ENCODE peak calls at places on chromosomes 2 and 18, in four cellular contexts. D is SJCRH30, P is psoas muscle, Q is SK-N-SH. R is an unnamed sample. For H3K36me3, the result is how much of the 10 kb centered on the place peaks cover.

GRCh38 chr18:10516078-10516477 is 9.7 kb upstream of the NAPG start:
- DNase-seq in Q (no peak), D (no peak), P (no peak), R (no peak)

GRCh38 chr2:20568501-20569463 is 82.1 kb downstream of the HS1BP3 start:
- DNase-seq in P (no peak), Q (no peak), D (peak), R (no peak)

GRCh38 chr2:223896751-223897320 is 48.3 kb downstream of the WDFY1 start:
- DNase-seq in D (no peak), Q (no peak), P (no peak), R (no peak)

GRCh38 chr2:64018715-64019082 is 529 bp downstream of the VPS54 start:
- DNase-seq in P (no peak), Q (no peak), D (peak), R (no peak)

GRCh38 chr18:46630991-46631390 is 26.0 kb downstream of the LOXHD1 start:
- DNase-seq in P (no peak), D (no peak), Q (no peak), R (no peak)

GRCh38 chr18:43485565-43485964 is 208.3 kb upstream of the SYT4 start:
- DNase-seq in P (no peak), Q (no peak), D (no peak), R (no peak)

GRCh38 chr2:139872503-139872902 is 1092.3 kb upstream of the NXPH2 start:
- DNase-seq in Q (no peak), P (no peak), D (no peak), R (no peak)

GRCh38 chr18:29164993-29165599 is 988.2 kb upstream of the CDH2 start:
- DNase-seq in P (no peak), D (peak), Q (no peak), R (no peak)

GRCh38 chr2:31729442-31730092 is 148.8 kb upstream of the SRD5A2 start:
- DNase-seq in P (no peak), D (peak), Q (peak), R (peak)

GRCh38 chr18:36867056-36867455 is 38.1 kb downstream of the KIAA1328 start:
- DNase-seq in D (no peak), Q (no peak), P (no peak), R (no peak)

GRCh38 chr2:216279459-216279858 is 92.8 kb downstream of the MARCHF4 start:
- DNase-seq in Q (peak), P (peak), D (no peak), R (no peak)

GRCh38 chr2:55995206-55995605 is 71.6 kb upstream of the EFEMP1 start:
- DNase-seq in D (no peak), P (no peak), Q (no peak), R (no peak)

GRCh38 chr2:42132066-42132965 is 36.8 kb upstream of the EML4 start:
- DNase-seq in P (no peak), D (no peak), Q (no peak), R (no peak)

GRCh38 chr18:2303517-2304238 is 267.6 kb downstream of the METTL4 start:
- DNase-seq in Q (no peak), P (no peak), D (no peak), R (no peak)

GRCh38 chr2:148994341-148994740 is 44.2 kb upstream of the LYPD6B start:
- DNase-seq in Q (no peak), P (no peak), D (no peak), R (no peak)

GRCh38 chr2:4725618-4726017 is 966.6 kb upstream of the SOX11 start:
- DNase-seq in Q (no peak), D (no peak), P (no peak), R (no peak)

GRCh38 chr2:49961346-49961745 is 807.0 kb upstream of the FSHR start:
- DNase-seq in P (no peak), D (no peak), Q (no peak), R (no peak)

GRCh38 chr2:206255003-206255402 is 19.5 kb upstream of the ZDBF2 start:
- DNase-seq in Q (no peak), D (no peak), P (no peak), R (no peak)

GRCh38 chr18:23053756-23054457 is 81.4 kb upstream of the CABLES1 start:
- DNase-seq in P (no peak), Q (peak), D (peak), R (peak)

GRCh38 chr18:1467461-1467964 is 562.8 kb downstream of the ADCYAP1 start:
- DNase-seq in D (no peak), P (no peak), Q (no peak), R (no peak)

GRCh38 chr2:55899881-55900280 is 23.7 kb downstream of the EFEMP1 start:
- DNase-seq in Q (no peak), D (no peak), P (no peak), R (no peak)

GRCh38 chr2:33273479-33273878 is 203.0 kb upstream of the RASGRP3 start:
- DNase-seq in D (no peak), P (no peak), Q (no peak), R (no peak)
- H3K36me3 ChIP-seq in D (under half), P (under half), Q (under half), R (under half)

GRCh38 chr2:584863-585823 is 92.1 kb downstream of the TMEM18 start:
- DNase-seq in D (no peak), P (no peak), Q (no peak), R (no peak)
- H3K4me3 ChIP-seq in D (no peak), P (no peak), Q (no peak), R (no peak)

GRCh38 chr2:218576854-218577253 is 8.2 kb downstream of the CNOT9 start:
- DNase-seq in Q (no peak), P (no peak), D (no peak), R (no peak)
- H3K36me3 ChIP-seq in Q (under half), P (under half), D (half or more), R (under half)

DNA sequence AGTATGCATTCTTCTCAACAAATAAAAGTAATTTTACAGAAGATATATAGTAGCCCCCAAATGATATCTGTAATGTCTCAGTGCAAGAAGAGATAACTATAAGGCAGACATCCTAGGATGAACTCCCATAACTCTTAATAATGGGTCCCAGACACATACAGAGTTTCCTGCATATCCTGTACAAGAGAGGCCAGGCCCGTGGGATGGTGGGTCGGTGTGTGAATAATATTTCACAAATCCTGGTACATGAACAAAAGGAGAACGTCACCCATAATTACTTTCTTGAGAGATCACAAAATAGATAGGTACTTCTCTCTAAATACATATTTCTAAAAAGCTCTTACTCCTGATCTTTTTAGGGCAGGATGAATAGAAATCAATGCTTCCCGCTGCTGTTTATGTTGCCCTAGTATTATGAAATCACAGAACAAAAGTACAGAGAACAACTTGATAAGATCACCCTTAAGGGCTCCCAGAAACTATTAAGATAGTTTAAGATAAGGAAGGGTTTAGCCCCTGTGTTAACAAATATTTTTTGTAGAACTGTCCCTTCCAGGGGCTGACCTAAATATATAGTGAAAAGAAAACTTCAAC is 5.4 kb downstream of the IRS1 start:
- DNase-seq in P (no peak), Q (peak), D (peak), R (no peak)
- H3K4me3 ChIP-seq in P (peak), Q (peak), D (peak), R (no peak)

GRCh38 chr18:32442575-32442974 is 28.1 kb downstream of the GAREM1 start:
- DNase-seq in D (no peak), P (no peak), Q (no peak), R (no peak)
- H3K36me3 ChIP-seq in D (under half), P (under half), Q (under half), R (under half)

GRCh38 chr2:238928520-238929241 is 80.8 kb downstream of the TWIST2 start:
- DNase-seq in P (no peak), D (no peak), Q (no peak), R (no peak)

GRCh38 chr2:238930216-238930615 is 82.3 kb downstream of the TWIST2 start:
- DNase-seq in D (no peak), Q (no peak), P (no peak), R (no peak)

GRCh38 chr2:238927746-238928519 is 80.0 kb downstream of the TWIST2 start:
- DNase-seq in Q (no peak), P (no peak), D (no peak), R (no peak)

GRCh38 chr2:238926761-238927611 is 79.1 kb downstream of the TWIST2 start:
- DNase-seq in P (no peak), D (no peak), Q (no peak), R (no peak)

GRCh38 chr2:238929242-238930081 is 81.6 kb downstream of the TWIST2 start:
- DNase-seq in P (peak), D (no peak), Q (no peak), R (no peak)
- H3K4me3 ChIP-seq in P (no peak), D (no peak), Q (no peak), R (no peak)